ENCODE peak calls at places on chromosomes 5 and 9, in four cellular contexts. T, H, U and D are unnamed samples.

GRCh38 chr5:55645304-55645703 is 66.8 kb downstream of the SLC38A9 start:
- ATAC-seq in T (no peak), H (no peak), U (no peak), D (no peak)

GRCh38 chr5:17305964-17306725 is 88.7 kb downstream of the BASP1 start:
- ATAC-seq in T (no peak), H (no peak), U (no peak), D (no peak)

GRCh38 chr5:39387293-39387692 is 23.0 kb upstream of the C9 start:
- ATAC-seq in T (no peak), H (no peak), U (no peak), D (no peak)

GRCh38 chr9:78103971-78104433 is 72.4 kb upstream of the GNAQ start:
- ATAC-seq in T (no peak), H (peak), U (no peak), D (peak)

GRCh38 chr5:16492398-16493175 is 27.0 kb upstream of the ZNF622 start:
- ATAC-seq in T (peak), H (peak), U (no peak), D (no peak)

GRCh38 chr9:93911871-93912554 is 43.1 kb downstream of the BARX1 start:
- ATAC-seq in T (peak), H (no peak), U (no peak), D (no peak)

GRCh38 chr5:93055556-93055955 is 525.5 kb downstream of the NR2F1-AS1 start:
- ATAC-seq in T (no peak), H (no peak), U (no peak), D (no peak)

GRCh38 chr5:115559524-115559923 is 14.9 kb upstream of the FEM1C start:
- ATAC-seq in T (no peak), H (no peak), U (no peak), D (peak)

GRCh38 chr9:35629597-35629996 is 11.4 kb upstream of the CD72 start:
- ATAC-seq in T (no peak), H (no peak), U (no peak), D (peak)